ENCODE peak calls at places on chromosomes 2 and 18, in four cellular contexts. One of them, this sample, is unnamed.

GRCh38 chr18:21933931-21934765 is 193.6 kb downstream of the MIB1 start:
- DNase-seq in astrocyte: no peak
- DNase-seq in C1 segment of cervical spinal cord: no peak
- DNase-seq in T1000: no peak
- DNase-seq in this sample: no peak

GRCh38 chr2:37287966-37288365 is 36.7 kb downstream of the PRKD3 start:
- DNase-seq in astrocyte: no peak
- DNase-seq in C1 segment of cervical spinal cord: no peak
- DNase-seq in T1000: no peak
- DNase-seq in this sample: no peak

GRCh38 chr18:463442-464310 is 36.8 kb downstream of the COLEC12 start:
- DNase-seq in astrocyte: no peak
- DNase-seq in C1 segment of cervical spinal cord: no peak
- DNase-seq in T1000: peak; percentile 8
- DNase-seq in this sample: no peak

GRCh38 chr2:42792583-42793313 is at the start of gene HAAO:
- DNase-seq in astrocyte: no peak
- DNase-seq in C1 segment of cervical spinal cord: peak; percentile 50
- DNase-seq in T1000: no peak
- DNase-seq in this sample: no peak

GRCh38 chr2:121350884-121351283 is 65.9 kb upstream of the TFCP2L1 start:
- DNase-seq in astrocyte: no peak
- DNase-seq in C1 segment of cervical spinal cord: no peak
- DNase-seq in T1000: no peak
- DNase-seq in this sample: no peak

GRCh38 chr2:100109986-100110980 is 32.1 kb downstream of the AFF3 start:
- DNase-seq in astrocyte: no peak
- DNase-seq in C1 segment of cervical spinal cord: no peak
- DNase-seq in T1000: no peak
- DNase-seq in this sample: no peak

GRCh38 chr2:238183846-238184245 is 19.6 kb downstream of the ILKAP start:
- DNase-seq in astrocyte: peak; percentile 70
- DNase-seq in C1 segment of cervical spinal cord: no peak
- DNase-seq in T1000: no peak
- DNase-seq in this sample: no peak

GRCh38 chr2:197848602-197849001 is 44.2 kb downstream of the PLCL1 start:
- DNase-seq in astrocyte: no peak
- DNase-seq in C1 segment of cervical spinal cord: no peak
- DNase-seq in T1000: no peak
- DNase-seq in this sample: no peak

GRCh38 chr2:88451647-88452150 is 794 bp downstream of the FOXI3 start:
- DNase-seq in astrocyte: no peak
- DNase-seq in C1 segment of cervical spinal cord: no peak
- DNase-seq in T1000: no peak
- DNase-seq in this sample: no peak

GRCh38 chr2:38170098-38170497 is 94.1 kb upstream of the CYP1B1 start:
- DNase-seq in astrocyte: peak; percentile 79
- DNase-seq in C1 segment of cervical spinal cord: no peak
- DNase-seq in T1000: no peak
- DNase-seq in this sample: no peak

GRCh38 chr2:38601463-38602135 is 1.1 kb downstream of the HNRNPLL start:
- DNase-seq in astrocyte: peak; percentile 49
- DNase-seq in C1 segment of cervical spinal cord: no peak
- DNase-seq in T1000: no peak
- DNase-seq in this sample: peak; percentile 32